ENCODE peak calls at places on chromosomes 1 and 21, in four cellular contexts. One of them, this sample, is unnamed.

GRCh38 chr1:183096889-183097288 is 73.7 kb downstream of the LAMC1 start:
- DNase-seq in AG04450: peak; percentile 92
- DNase-seq in mammary epithelial cell: no peak
- DNase-seq in AG08396: peak; percentile 39
- DNase-seq in this sample: no peak

GRCh38 chr21:36169465-36170128 is 13.0 kb downstream of the DOP1B start:
- DNase-seq in AG08396: no peak
- DNase-seq in mammary epithelial cell: no peak
- DNase-seq in AG04450: no peak
- DNase-seq in this sample: no peak

GRCh38 chr1:54378157-54378883 is 27.9 kb downstream of the SSBP3 start:
- DNase-seq in mammary epithelial cell: no peak
- DNase-seq in AG04450: no peak
- DNase-seq in AG08396: no peak
- DNase-seq in this sample: no peak

GRCh38 chr1:236872075-236872666 is 77.1 kb downstream of the MTR start:
- DNase-seq in AG08396: no peak
- DNase-seq in mammary epithelial cell: no peak
- DNase-seq in AG04450: no peak
- DNase-seq in this sample: no peak

GRCh38 chr1:3066250-3066711 is 2.7 kb upstream of the PRDM16 start:
- DNase-seq in AG08396: no peak
- DNase-seq in AG04450: no peak
- DNase-seq in mammary epithelial cell: no peak
- DNase-seq in this sample: no peak

GRCh38 chr1:1537626-1538250 is 2.7 kb downstream of the TMEM240 start:
- DNase-seq in AG08396: no peak
- DNase-seq in mammary epithelial cell: no peak
- DNase-seq in AG04450: no peak
- DNase-seq in this sample: no peak

GRCh38 chr1:31657020-31657804 is 12.5 kb upstream of the PEF1 start:
- DNase-seq in mammary epithelial cell: no peak
- DNase-seq in AG08396: no peak
- DNase-seq in AG04450: no peak
- DNase-seq in this sample: no peak

GRCh38 chr21:44700101-44701022 is 3.4 kb downstream of the KRTAP10-12 start:
- DNase-seq in AG08396: no peak
- DNase-seq in mammary epithelial cell: no peak
- DNase-seq in AG04450: no peak
- DNase-seq in this sample: no peak

GRCh38 chr1:98429851-98430496 is 231.5 kb upstream of the SNX7 start:
- DNase-seq in mammary epithelial cell: no peak
- DNase-seq in AG04450: no peak
- DNase-seq in AG08396: no peak
- DNase-seq in this sample: no peak

GRCh38 chr1:90671251-90671650 is 45.9 kb downstream of the BARHL2 start:
- DNase-seq in AG04450: no peak
- DNase-seq in AG08396: no peak
- DNase-seq in mammary epithelial cell: no peak
- DNase-seq in this sample: no peak

GRCh38 chr1:166822385-166822784 is 16.9 kb upstream of the POGK start:
- DNase-seq in mammary epithelial cell: no peak
- DNase-seq in AG08396: peak; percentile 20
- DNase-seq in AG04450: no peak
- DNase-seq in this sample: no peak

GRCh38 chr1:244205171-244205570 is 154.1 kb downstream of the ZBTB18 start:
- DNase-seq in AG04450: no peak
- DNase-seq in AG08396: no peak
- DNase-seq in mammary epithelial cell: no peak
- DNase-seq in this sample: no peak

GRCh38 chr21:35730325-35730724 is 330.0 kb downstream of the SETD4 start:
- DNase-seq in AG08396: no peak
- DNase-seq in AG04450: no peak
- DNase-seq in mammary epithelial cell: no peak
- DNase-seq in this sample: no peak

GRCh38 chr1:66599899-66600737 is 66.2 kb downstream of the SGIP1 start:
- DNase-seq in mammary epithelial cell: no peak
- DNase-seq in AG04450: no peak
- DNase-seq in AG08396: no peak
- DNase-seq in this sample: no peak

GRCh38 chr1:9280015-9280860 is 12.5 kb upstream of the SPSB1 start:
- DNase-seq in mammary epithelial cell: peak; percentile 88
- DNase-seq in AG08396: peak; percentile 97
- DNase-seq in AG04450: no peak
- DNase-seq in this sample: peak; percentile 89

GRCh38 chr1:26094677-26095383 is 16.8 kb upstream of the PDIK1L start:
- DNase-seq in AG04450: no peak
- DNase-seq in AG08396: no peak
- DNase-seq in mammary epithelial cell: no peak
- DNase-seq in this sample: peak; percentile 95

GRCh38 chr21:21397464-21397863 is 399.3 kb downstream of the NCAM2 start:
- DNase-seq in AG04450: no peak
- DNase-seq in AG08396: no peak
- DNase-seq in mammary epithelial cell: no peak
- DNase-seq in this sample: no peak

GRCh38 chr1:35298464-35298863 is 30.0 kb downstream of the ZMYM4 start:
- DNase-seq in AG04450: no peak
- DNase-seq in AG08396: peak; percentile 22
- DNase-seq in mammary epithelial cell: peak; percentile 57
- DNase-seq in this sample: no peak

GRCh38 chr1:81428998-81429397 is 371.7 kb upstream of the ADGRL2 start:
- DNase-seq in AG08396: no peak
- DNase-seq in AG04450: no peak
- DNase-seq in mammary epithelial cell: no peak
- DNase-seq in this sample: no peak

GRCh38 chr1:55893155-55893554 is 678.0 kb upstream of the USP24 start:
- DNase-seq in AG04450: no peak
- DNase-seq in mammary epithelial cell: peak; percentile 55
- DNase-seq in AG08396: no peak
- DNase-seq in this sample: no peak

This sample was measured in trophoblast cell.